ENCODE peak calls at places on chromosomes 12 and 14, in five cellular contexts. N is pancreas, B is BE2C, W is lower lobe of right lung, A is tibial artery. T is an unnamed sample.

GRCh38 chr12:124637586-124637985 is 70.2 kb upstream of the NCOR2 start:
- DNase-seq in N (no peak), B (no peak), W (no peak), A (no peak), T (no peak)

GRCh38 chr14:24576178-24576577 is at the start of gene CTSG:
- DNase-seq in N (no peak), B (no peak), W (no peak), A (no peak), T (no peak)

GRCh38 chr14:61607570-61608244 is 87.6 kb upstream of the HIF1A start:
- DNase-seq in N (no peak), B (peak; percentile 86), W (no peak), A (no peak), T (no peak)

GRCh38 chr14:69045857-69046351 is 66.8 kb upstream of the ACTN1 start:
- DNase-seq in N (no peak), B (no peak), W (no peak), A (no peak), T (no peak)

GRCh38 chr12:107818984-107819383 is 44.5 kb downstream of the ASCL4 start:
- DNase-seq in N (no peak), B (no peak), W (no peak), A (peak; percentile 24), T (no peak)

GRCh38 chr12:50734409-50735263 is 29.3 kb upstream of the ATF1 start:
- DNase-seq in N (no peak), B (peak; percentile 49), W (no peak), A (no peak), T (no peak)

GRCh38 chr12:75660107-75660530 is 148.7 kb upstream of the KRR1 start:
- DNase-seq in N (no peak), B (no peak), W (no peak), A (no peak), T (no peak)

GRCh38 chr12:7118914-7119313 is 9.8 kb downstream of the RBP5 start:
- DNase-seq in N (no peak), B (no peak), W (no peak), A (no peak), T (no peak)

GRCh38 chr12:127621366-127621765 is 645.6 kb upstream of the TMEM132C start:
- DNase-seq in N (no peak), B (no peak), W (no peak), A (no peak), T (no peak)

GRCh38 chr12:109721276-109721675 is 7.7 kb downstream of the FAM222A start:
- DNase-seq in N (peak; percentile 84), B (no peak), W (no peak), A (no peak), T (peak; percentile 39)

GRCh38 chr14:47539065-47539464 is 136.3 kb downstream of the MDGA2 start:
- DNase-seq in N (no peak), B (peak; percentile 12), W (no peak), A (no peak), T (no peak)

GRCh38 chr14:91609183-91609582 is 99.1 kb upstream of the PPP4R3A start:
- DNase-seq in N (no peak), B (no peak), W (no peak), A (no peak), T (no peak)

GRCh38 chr12:111529424-111530368 is 69.4 kb downstream of the ATXN2 start:
- DNase-seq in N (peak; percentile 22), B (peak; percentile 58), W (no peak), A (no peak), T (no peak)

GRCh38 chr14:22555573-22556011 is 33.4 kb downstream of the DAD1 start:
- DNase-seq in N (no peak), B (no peak), W (no peak), A (no peak), T (no peak)

GRCh38 chr14:25411933-25412757 is 362.2 kb upstream of the STXBP6 start:
- DNase-seq in N (no peak), B (no peak), W (no peak), A (no peak), T (no peak)

GRCh38 chr14:47194051-47194450 is 481.4 kb downstream of the MDGA2 start:
- DNase-seq in N (no peak), B (no peak), W (no peak), A (no peak), T (no peak)

GRCh38 chr12:53736602-53737493 is 9.6 kb upstream of the CALCOCO1 start:
- DNase-seq in N (no peak), B (no peak), W (no peak), A (no peak), T (no peak)

GRCh38 chr14:99003646-99004045 is 268.4 kb downstream of the BCL11B start:
- DNase-seq in N (no peak), B (no peak), W (no peak), A (no peak), T (no peak)

GRCh38 chr14:79567306-79567705 is 644.0 kb downstream of the DIO2 start:
- DNase-seq in N (no peak), B (no peak), W (no peak), A (no peak), T (no peak)

GRCh38 chr14:50109342-50109741 is 7.0 kb downstream of the VCPKMT start:
- DNase-seq in N (no peak), B (peak; percentile 26), W (no peak), A (no peak), T (no peak)

GRCh38 chr12:51868821-51869489 is 18.9 kb upstream of the ANKRD33 start:
- DNase-seq in N (no peak), B (peak; percentile 74), W (no peak), A (no peak), T (no peak)

GRCh38 chr14:93302688-93303581 is 29.9 kb downstream of the BTBD7 start:
- DNase-seq in N (no peak), B (no peak), W (no peak), A (no peak), T (no peak)

GRCh38 chr12:51365276-51365675 is 18.8 kb upstream of the CELA1 start:
- DNase-seq in N (no peak), B (no peak), W (no peak), A (no peak), T (no peak)

GRCh38 chr14:45810152-45810872 is 557.3 kb upstream of the MIS18BP1 start:
- DNase-seq in N (no peak), B (no peak), W (no peak), A (no peak), T (no peak)

GRCh38 chr12:25692115-25693035 is 139.3 kb upstream of the LMNTD1 start:
- DNase-seq in N (no peak), B (no peak), W (no peak), A (no peak), T (no peak)

GRCh38 chr12:124616394-124617343 is 49.3 kb upstream of the NCOR2 start:
- DNase-seq in N (no peak), B (no peak), W (no peak), A (no peak), T (no peak)

GRCh38 chr12:132445884-132446471 is 44.0 kb upstream of the FBRSL1 start:
- DNase-seq in N (peak; percentile 33), B (no peak), W (peak; percentile 90), A (no peak), T (peak; percentile 40)

GRCh38 chr12:121501946-121502345 is 78.9 kb downstream of the KDM2B start:
- DNase-seq in N (no peak), B (no peak), W (no peak), A (no peak), T (no peak)

GRCh38 chr12:12952036-12952435 is at the start of gene GPRC5D:
- DNase-seq in N (no peak), B (no peak), W (no peak), A (no peak), T (no peak)

GRCh38 chr14:75640876-75641275 is 19.8 kb downstream of the ERG28 start:
- DNase-seq in N (no peak), B (no peak), W (no peak), A (no peak), T (no peak)
- H3K9me3 ChIP-seq in N (no peaks in the 10 kb centered on the region), B (no peaks in the 10 kb centered on the region), W (no peaks in the 10 kb centered on the region), A (no peaks in the 10 kb centered on the region), T (no peaks in the 10 kb centered on the region)

DNA sequence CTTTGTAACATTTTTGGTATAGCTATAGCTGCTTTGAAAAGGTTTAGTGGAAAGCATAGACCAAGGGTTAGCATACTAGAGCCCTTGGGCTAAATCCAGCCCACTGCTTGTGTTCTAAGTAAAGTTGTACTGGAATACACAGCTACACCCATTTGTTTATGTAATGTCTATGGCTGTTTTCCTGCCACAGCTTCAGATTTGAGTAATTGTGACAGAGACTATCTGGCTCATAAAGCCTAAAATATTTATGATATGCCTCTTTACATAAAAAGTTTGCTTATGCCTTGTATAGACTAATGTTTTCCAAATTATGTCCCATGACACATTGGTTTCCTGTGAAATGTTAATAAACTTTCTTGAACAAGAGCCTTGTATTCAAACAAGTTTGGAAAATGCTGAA is 234.8 kb upstream of the ATP2B1 start:
- DNase-seq in N (no peak), B (no peak), W (no peak), A (no peak), T (no peak)
- H3K36me3 ChIP-seq in N (no peaks in the 10 kb centered on the region), B (no peaks in the 10 kb centered on the region), W (no peaks in the 10 kb centered on the region), A (no peaks in the 10 kb centered on the region), T (no peaks in the 10 kb centered on the region)

GRCh38 chr12:28082101-28082500 is 108.2 kb upstream of the CCDC91 start:
- DNase-seq in N (no peak), B (no peak), W (no peak), A (no peak), T (no peak)
- H3K9me3 ChIP-seq in N (no peaks in the 10 kb centered on the region), B (no peaks in the 10 kb centered on the region), W (no peaks in the 10 kb centered on the region), A (no peaks in the 10 kb centered on the region), T (peaks cover 2% of the 10 kb centered on the region)

DNA sequence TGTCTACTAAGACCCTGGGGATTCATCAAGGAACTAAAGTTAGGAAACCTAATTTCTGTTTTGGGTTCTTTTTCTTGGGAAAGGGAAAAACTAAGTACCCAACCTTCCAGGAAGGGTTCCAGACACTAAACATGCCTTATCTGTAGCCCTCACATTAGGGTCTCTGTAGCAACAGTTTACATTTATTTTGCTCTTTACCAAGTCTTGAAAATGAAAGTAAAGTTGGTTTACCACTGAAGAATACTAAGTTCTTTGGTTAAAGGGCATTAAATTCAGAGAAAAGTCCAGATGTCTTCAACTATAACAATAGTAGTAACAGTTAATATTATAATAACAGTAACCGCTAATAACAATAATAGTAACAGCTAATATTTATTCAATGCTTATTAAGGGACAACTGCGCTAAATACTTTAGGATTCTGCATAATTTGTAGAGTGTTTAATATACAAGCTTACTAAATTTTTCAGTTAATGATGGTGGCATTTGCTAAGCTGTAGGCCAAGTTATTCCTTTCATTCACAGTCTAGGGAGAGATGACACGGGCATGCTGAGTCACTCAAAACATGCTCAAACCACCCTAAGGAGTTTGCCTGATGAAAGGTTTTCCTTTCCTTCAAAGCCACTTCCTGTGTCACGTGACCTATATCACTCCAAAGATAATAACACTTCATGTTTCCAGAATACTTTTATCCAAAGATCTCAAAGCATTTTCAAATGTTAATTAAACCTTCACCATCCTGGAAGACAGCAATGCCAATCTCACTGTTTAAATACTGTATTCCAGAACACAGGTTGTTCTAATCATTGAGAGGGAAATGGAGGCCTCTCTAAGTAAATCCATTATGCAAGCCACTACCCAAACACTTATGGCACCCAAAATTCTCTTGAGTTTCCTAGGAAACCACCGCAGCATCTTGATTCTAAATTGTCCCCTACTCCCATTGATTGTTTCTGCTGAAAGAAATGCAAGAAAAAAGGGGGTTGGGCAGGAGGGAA is 207.2 kb upstream of the CDKN3 start:
- DNase-seq in N (no peak), B (no peak), W (no peak), A (no peak), T (no peak)
- H3K36me3 ChIP-seq in N (no peaks in the 10 kb centered on the region), B (no peaks in the 10 kb centered on the region), W (no peaks in the 10 kb centered on the region), A (no peaks in the 10 kb centered on the region), T (no peaks in the 10 kb centered on the region)